ENCODE peak calls at places on chromosomes 12 and 14, in ten cellular contexts. T, Y, G, S, N, O, F, V, R and H are unnamed samples.

GRCh38 chr12:70270108-70270507 is 26.9 kb downstream of the CNOT2 start:
- DNase-seq in T (no peak), Y (no peak), G (no peak), S (no peak), N (no peak), O (no peak), F (no peak), V (no peak), R (no peak), H (no peak)

GRCh38 chr12:1676043-1676442 is 14.8 kb upstream of the ADIPOR2 start:
- DNase-seq in T (no peak), Y (no peak), G (no peak), S (no peak), N (no peak), O (no peak), F (no peak), V (no peak), R (no peak), H (no peak)

GRCh38 chr12:50059440-50060119 is 2.2 kb downstream of the ASIC1 start:
- DNase-seq in T (no peak), Y (no peak), G (no peak), S (no peak), N (no peak), O (peak; percentile 79), F (no peak), V (peak; percentile 71), R (no peak), H (no peak)

GRCh38 chr12:117580718-117581062 is 219.3 kb upstream of the NOS1 start:
- DNase-seq in T (no peak), Y (peak; percentile 79), G (peak; percentile 97), S (no peak), N (peak; percentile 28), O (peak; percentile 87), F (no peak), V (no peak), R (no peak), H (peak; percentile 49)

GRCh38 chr12:93438266-93439050 is 3.3 kb downstream of the UBE2N start:
- DNase-seq in T (no peak), Y (no peak), G (no peak), S (no peak), N (no peak), O (no peak), F (no peak), V (no peak), R (no peak), H (no peak)

GRCh38 chr14:99191663-99192621 is 80.1 kb downstream of the BCL11B start:
- DNase-seq in T (no peak), Y (peak; percentile 81), G (no peak), S (no peak), N (no peak), O (peak; percentile 88), F (no peak), V (peak; percentile 55), R (peak; percentile 30), H (no peak)

GRCh38 chr14:105859717-105860614 is 333.6 kb downstream of the TMEM121 start:
- DNase-seq in T (no peak), Y (no peak), G (no peak), S (no peak), N (peak; percentile 0), O (no peak), F (peak; percentile 4), V (peak; percentile 73), R (no peak), H (peak; percentile 8)

GRCh38 chr14:92539875-92540274 is 26.3 kb downstream of the RIN3 start:
- DNase-seq in T (no peak), Y (peak; percentile 68), G (no peak), S (no peak), N (no peak), O (no peak), F (no peak), V (no peak), R (no peak), H (no peak)

GRCh38 chr12:818733-819132 is 66.4 kb downstream of the WNK1 start:
- DNase-seq in T (no peak), Y (no peak), G (no peak), S (no peak), N (no peak), O (no peak), F (no peak), V (no peak), R (no peak), H (no peak)

GRCh38 chr14:103788086-103788485 is 59.3 kb downstream of the PPP1R13B start:
- DNase-seq in T (no peak), Y (no peak), G (no peak), S (no peak), N (no peak), O (no peak), F (no peak), V (no peak), R (no peak), H (no peak)

GRCh38 chr14:58832010-58832409 is 194.2 kb downstream of the DACT1 start:
- DNase-seq in T (no peak), Y (no peak), G (no peak), S (no peak), N (no peak), O (no peak), F (no peak), V (no peak), R (no peak), H (no peak)

GRCh38 chr14:94307410-94307992 is 14.4 kb upstream of the SERPINA10 start:
- DNase-seq in T (no peak), Y (no peak), G (peak; percentile 72), S (no peak), N (no peak), O (no peak), F (no peak), V (no peak), R (no peak), H (no peak)

GRCh38 chr12:11832100-11832499 is 182.6 kb downstream of the ETV6 start:
- DNase-seq in T (no peak), Y (no peak), G (no peak), S (no peak), N (no peak), O (no peak), F (no peak), V (no peak), R (no peak), H (no peak)

GRCh38 chr14:102584871-102585869 is 7.3 kb upstream of the RCOR1 start:
- DNase-seq in T (no peak), Y (no peak), G (peak; percentile 88), S (no peak), N (no peak), O (peak; percentile 54), F (no peak), V (no peak), R (no peak), H (no peak)

GRCh38 chr12:49296034-49296835 is 1.3 kb downstream of the PRPH start:
- DNase-seq in T (no peak), Y (peak; percentile 55), G (peak; percentile 78), S (peak; percentile 50), N (peak; percentile 90), O (peak; percentile 67), F (peak; percentile 92), V (peak; percentile 61), R (peak; percentile 74), H (no peak)

GRCh38 chr12:54135621-54136027 is 53.2 kb downstream of the SMUG1 start:
- DNase-seq in T (no peak), Y (no peak), G (no peak), S (no peak), N (no peak), O (no peak), F (no peak), V (no peak), R (no peak), H (no peak)

GRCh38 chr14:34262511-34262910 is 199.5 kb downstream of the SPTSSA start:
- DNase-seq in T (no peak), Y (no peak), G (no peak), S (no peak), N (no peak), O (no peak), F (no peak), V (no peak), R (peak; percentile 61), H (no peak)

GRCh38 chr14:37047226-37047625 is 125.2 kb downstream of the SLC25A21 start:
- DNase-seq in T (no peak), Y (no peak), G (no peak), S (no peak), N (no peak), O (no peak), F (no peak), V (no peak), R (no peak), H (no peak)

GRCh38 chr12:80593766-80594165 is 113.7 kb upstream of the MYF6 start:
- DNase-seq in T (no peak), Y (no peak), G (peak; percentile 8), S (no peak), N (no peak), O (peak; percentile 48), F (no peak), V (no peak), R (no peak), H (no peak)

GRCh38 chr14:55446127-55446736 is 5.8 kb upstream of the TBPL2 start:
- DNase-seq in T (peak; percentile 66), Y (no peak), G (peak; percentile 97), S (peak; percentile 48), N (peak; percentile 67), O (peak; percentile 87), F (peak; percentile 76), V (peak; percentile 68), R (peak; percentile 72), H (peak; percentile 14)

GRCh38 chr14:64983439-64984310 is 3.0 kb upstream of the FNTB start:
- DNase-seq in T (no peak), Y (no peak), G (peak; percentile 80), S (peak; percentile 28), N (peak; percentile 62), O (peak; percentile 62), F (peak; percentile 47), V (peak; percentile 50), R (peak; percentile 55), H (no peak)

GRCh38 chr12:94187351-94187750 is 39.0 kb downstream of the PLXNC1 start:
- DNase-seq in T (no peak), Y (no peak), G (no peak), S (no peak), N (no peak), O (no peak), F (no peak), V (no peak), R (peak; percentile 56), H (no peak)

GRCh38 chr12:80714055-80714454 is 2.7 kb upstream of the MYF5 start:
- DNase-seq in T (no peak), Y (no peak), G (peak; percentile 79), S (no peak), N (no peak), O (no peak), F (no peak), V (no peak), R (no peak), H (peak; percentile 28)

GRCh38 chr12:62754706-62755105 is 180.2 kb downstream of the PPM1H start:
- DNase-seq in T (no peak), Y (no peak), G (no peak), S (no peak), N (no peak), O (no peak), F (no peak), V (no peak), R (no peak), H (no peak)

GRCh38 chr12:99767809-99768208 is 120.3 kb downstream of the GARIN6 start:
- DNase-seq in T (no peak), Y (no peak), G (peak; percentile 53), S (no peak), N (no peak), O (no peak), F (peak; percentile 4), V (no peak), R (peak; percentile 22), H (no peak)

GRCh38 chr12:22121224-22121623 is 75.2 kb downstream of the CMAS start:
- DNase-seq in T (no peak), Y (no peak), G (peak; percentile 82), S (no peak), N (peak; percentile 35), O (no peak), F (peak; percentile 22), V (peak; percentile 38), R (no peak), H (no peak)

GRCh38 chr12:111101003-111101402 is 180.6 kb upstream of the MYL2 start:
- DNase-seq in T (no peak), Y (no peak), G (no peak), S (no peak), N (no peak), O (no peak), F (no peak), V (no peak), R (no peak), H (no peak)

GRCh38 chr12:29073631-29074239 is 75.3 kb upstream of the FAR2 start:
- DNase-seq in T (peak; percentile 64), Y (no peak), G (peak; percentile 76), S (peak; percentile 19), N (peak; percentile 17), O (peak; percentile 6), F (peak; percentile 14), V (peak; percentile 35), R (peak; percentile 15), H (no peak)